ENCODE peak calls at places on chromosomes 3 and 15, in eight cellular contexts. P is HCT116, X is lower leg skin, E is A549, Q is heart left ventricle, L is spleen, V is endothelial cell of umbilical vein, W is suprapubic skin. Y is an unnamed sample.

GRCh38 chr3:106824856-106825255 is 552.4 kb upstream of the CCDC54 start:
- DNase-seq in Q (no peak), P (peak; percentile 12), X (no peak), V (peak; percentile 42), L (no peak), W (no peak), E (peak; percentile 15), Y (no peak)

GRCh38 chr15:39504812-39505211 is 76.1 kb upstream of the THBS1 start:
- DNase-seq in E (peak; percentile 5), L (no peak), Q (no peak), V (no peak), W (no peak), X (no peak), P (no peak), Y (no peak)

GRCh38 chr3:148954981-148955380 is 36.4 kb upstream of the GYG1 start:
- DNase-seq in V (no peak), X (no peak), Q (no peak), L (no peak), W (no peak), P (no peak), E (no peak), Y (no peak)

GRCh38 chr3:197339841-197340520 is 41.6 kb upstream of the DLG1 start:
- DNase-seq in E (no peak), X (peak; percentile 79), V (no peak), L (no peak), W (no peak), Q (no peak), P (no peak), Y (peak; percentile 69)

GRCh38 chr3:38658886-38659285 is 9.4 kb upstream of the SCN5A start:
- DNase-seq in V (no peak), L (no peak), X (no peak), W (no peak), P (no peak), Q (no peak), E (no peak), Y (no peak)

GRCh38 chr15:74314897-74315438 is 52.5 kb downstream of the CYP11A1 start:
- DNase-seq in P (no peak), Q (no peak), V (no peak), L (no peak), E (no peak), X (no peak), W (no peak), Y (no peak)

GRCh38 chr3:66378256-66378655 is 122.6 kb downstream of the LRIG1 start:
- DNase-seq in X (no peak), E (peak; percentile 14), Q (no peak), V (peak; percentile 49), P (peak; percentile 6), L (no peak), W (no peak), Y (no peak)

GRCh38 chr15:92091155-92091734 is 237.7 kb downstream of the SLCO3A1 start:
- DNase-seq in Q (no peak), L (no peak), V (peak; percentile 25), P (peak; percentile 15), E (peak; percentile 60), X (no peak), W (no peak), Y (no peak)

GRCh38 chr15:86433983-86434382 is 354.3 kb downstream of the AGBL1 start:
- DNase-seq in L (no peak), Q (no peak), X (no peak), V (no peak), P (no peak), E (no peak), W (no peak), Y (no peak)

GRCh38 chr3:59237121-59237520 is 187.3 kb upstream of the CFAP20DC start:
- DNase-seq in L (no peak), X (no peak), V (no peak), W (no peak), E (no peak), P (no peak), Q (no peak), Y (peak; percentile 33)

GRCh38 chr15:63288342-63288741 is 10.9 kb downstream of the APH1B start:
- DNase-seq in V (peak; percentile 48), L (no peak), E (peak; percentile 33), W (no peak), P (no peak), Q (no peak), X (no peak), Y (no peak)

GRCh38 chr3:76859596-76859995 is 180.3 kb upstream of the ROBO2 start:
- DNase-seq in P (no peak), V (no peak), X (no peak), E (no peak), Q (no peak), L (no peak), W (no peak), Y (no peak)

GRCh38 chr3:127831723-127832172 is 9.4 kb upstream of the MGLL start:
- DNase-seq in P (no peak), L (peak; percentile 86), E (peak; percentile 44), W (no peak), V (peak; percentile 35), X (peak; percentile 82), Q (peak; percentile 54), Y (no peak)

GRCh38 chr15:76208786-76209424 is 102.4 kb downstream of the ETFA start:
- DNase-seq in V (no peak), P (no peak), W (no peak), Q (no peak), X (no peak), L (no peak), E (no peak), Y (no peak)

GRCh38 chr15:76991741-76992645 is 2.9 kb upstream of the PSTPIP1 start:
- DNase-seq in P (no peak), X (peak; percentile 90), V (no peak), Q (no peak), L (peak; percentile 88), W (peak; percentile 50), E (no peak), Y (no peak)

GRCh38 chr3:56720836-56721235 is 37.8 kb upstream of the TASOR start:
- DNase-seq in V (no peak), E (no peak), X (no peak), W (no peak), P (no peak), L (no peak), Q (no peak), Y (no peak)

GRCh38 chr3:159907828-159908227 is 80.8 kb upstream of the IL12A start:
- DNase-seq in W (no peak), L (no peak), V (no peak), E (no peak), X (no peak), Q (no peak), P (no peak), Y (no peak)

GRCh38 chr3:142602630-142603339 is 6.6 kb downstream of the PLS1 start:
- DNase-seq in P (no peak), X (no peak), Q (no peak), E (no peak), L (no peak), W (no peak), V (no peak), Y (no peak)

GRCh38 chr3:161274691-161275298 is 53.7 kb downstream of the NMD3 start:
- DNase-seq in L (no peak), X (no peak), Q (peak; percentile 15), W (no peak), E (peak; percentile 39), P (peak; percentile 54), V (peak; percentile 77), Y (peak; percentile 4)

GRCh38 chr15:88118035-88118434 is 138.5 kb downstream of the NTRK3 start:
- DNase-seq in W (no peak), E (no peak), L (no peak), X (no peak), Q (no peak), P (no peak), V (no peak), Y (no peak)

DNA sequence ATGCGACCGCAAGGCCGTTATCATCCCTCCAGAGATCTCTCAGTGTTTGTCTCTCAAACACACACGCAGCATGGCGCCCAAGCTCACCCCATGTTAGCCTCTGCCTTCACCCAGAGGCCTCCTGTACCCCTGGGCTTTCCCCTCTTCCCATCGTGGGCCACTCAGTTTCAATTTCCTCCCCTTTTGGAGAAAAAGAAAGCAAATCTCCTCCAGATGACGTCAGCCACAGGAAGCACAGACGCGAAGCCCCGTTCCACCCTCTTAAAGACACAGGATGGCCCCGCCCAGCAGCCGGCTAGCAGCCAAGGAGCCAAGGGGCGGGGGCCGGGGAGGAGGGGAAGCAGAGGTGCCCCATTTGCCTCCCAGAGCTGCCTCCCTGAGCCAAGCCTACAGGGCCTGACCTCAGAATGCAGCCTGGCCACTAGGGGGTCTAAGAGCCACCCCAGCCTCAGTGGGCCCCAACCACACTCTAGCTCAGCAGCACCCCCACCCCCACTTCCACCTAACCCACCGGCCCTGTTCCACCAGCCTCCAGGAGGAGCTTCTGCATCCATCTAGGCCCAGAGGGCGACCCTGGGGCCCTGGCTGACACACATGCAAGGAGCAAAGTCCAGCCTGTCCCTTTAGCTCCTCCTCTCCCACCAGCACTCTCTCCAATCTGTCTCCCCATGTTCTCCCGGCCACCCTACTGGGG is 26.5 kb downstream of the ATRIP start:
- DNase-seq in W (peak; percentile 95), V (peak; percentile 90), X (peak; percentile 98), Q (peak; percentile 94), L (peak; percentile 98), P (peak; percentile 77), E (peak; percentile 92), Y (peak; percentile 85)
- TF ChIP-seq POLR2A in W (peak; percentile 79), V (peak; percentile 91), X (peak; percentile 23), Q (no peak), L (no peak), P (peak; percentile 71), E (peak; percentile 36), Y (peak; percentile 10)

GRCh38 chr3:150763122-150763840 is at the start of gene SIAH2:
- DNase-seq in V (peak; percentile 94), Q (peak; percentile 93), X (peak; percentile 98), L (peak; percentile 99), W (peak; percentile 95), P (peak; percentile 89), E (peak; percentile 95), Y (peak; percentile 85)
- TF ChIP-seq POLR2A in V (peak; percentile 92), Q (no peak), X (peak; percentile 5), L (peak; percentile 94), W (peak; percentile 96), P (peak; percentile 75), E (peak; percentile 94), Y (peak; percentile 87)

GRCh38 chr3:53201190-53201504 is 40.1 kb downstream of the PRKCD start:
- DNase-seq in V (no peak), X (no peak), Q (no peak), W (no peak), E (no peak), L (no peak), P (no peak), Y (no peak)
- TF ChIP-seq POLR2A in V (no peak), X (no peak), Q (no peak), W (no peak), E (no peak), L (no peak), P (no peak), Y (no peak)

DNA sequence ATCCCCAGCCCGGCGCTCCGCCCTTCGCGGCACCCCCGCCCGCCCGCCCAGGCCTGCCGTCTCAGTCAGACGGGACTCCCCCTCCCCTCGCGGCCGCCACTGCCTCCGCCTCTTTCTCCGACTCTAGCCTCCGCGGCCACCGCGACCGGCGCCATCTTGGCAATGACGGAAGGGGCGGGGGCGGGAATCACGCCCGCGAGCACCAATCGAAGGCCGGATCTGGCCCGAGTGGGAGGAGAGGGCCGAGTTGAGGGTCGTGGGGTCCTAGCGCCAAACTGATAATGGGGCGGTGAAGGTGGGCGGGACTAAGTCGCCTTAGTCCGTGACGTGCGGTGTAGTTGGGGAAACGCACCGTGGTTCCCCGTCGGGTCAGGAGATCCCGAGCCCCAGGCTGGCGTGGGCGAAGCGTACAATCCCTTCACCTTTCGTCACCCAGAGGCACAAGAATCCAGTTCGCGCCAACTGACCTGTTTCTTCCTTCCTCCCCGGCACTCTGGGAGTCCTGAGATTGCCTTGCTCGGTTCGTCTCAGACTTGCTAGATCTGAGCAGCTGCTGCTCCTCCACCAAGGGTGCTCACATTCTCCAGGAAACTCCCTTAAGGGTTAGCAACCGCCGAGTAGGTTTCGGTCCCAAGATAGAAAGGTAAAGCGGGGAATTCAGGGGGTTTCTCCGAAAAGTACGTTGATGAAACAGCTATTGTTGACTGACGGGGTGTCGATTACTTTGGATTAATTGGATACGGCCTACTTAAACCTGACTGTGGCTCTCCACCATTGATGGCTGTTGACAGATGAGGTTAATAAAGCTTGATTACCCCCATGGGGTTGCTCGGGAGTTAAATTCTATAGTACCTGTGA is at the start of gene DENND4A:
- DNase-seq in P (peak; percentile 96), W (peak; percentile 99), E (peak; percentile 99), Q (peak; percentile 98), L (peak; percentile 100), V (peak; percentile 99), X (peak; percentile 100), Y (peak; percentile 52)
- TF ChIP-seq POLR2A in P (peak; percentile 60), W (peak; percentile 81), E (peak; percentile 93), Q (no peak), L (peak; percentile 35), V (peak; percentile 84), X (peak; percentile 74), Y (peak; percentile 83)

Y was measured in H54.